ENCODE peak calls at places on chromosomes 6 and 20, in four cellular contexts. M is HepG2, I is GM12891, V is K562. X is an unnamed sample.

GRCh38 chr6:137001287-137001976 is 43.3 kb downstream of the IL20RA start:
- DNase-seq in V (no peak), I (no peak), M (peak; percentile 85), X (no peak)

GRCh38 chr6:77040566-77041195 is 422.6 kb downstream of the HTR1B start:
- DNase-seq in I (no peak), M (no peak), V (no peak), X (no peak)

GRCh38 chr6:92408350-92408749 is 1011.0 kb downstream of the EPHA7 start:
- DNase-seq in M (no peak), V (no peak), I (no peak), X (no peak)

GRCh38 chr6:35476004-35476403 is 7.8 kb downstream of the RPL10A start:
- DNase-seq in I (no peak), M (no peak), V (no peak), X (no peak)

GRCh38 chr6:169986848-169987498 is 235.6 kb downstream of the ERMARD start:
- DNase-seq in I (no peak), M (no peak), V (no peak), X (no peak)

GRCh38 chr6:139152892-139153271 is 18.0 kb downstream of the HECA start:
- DNase-seq in V (no peak), M (no peak), I (no peak), X (no peak)

GRCh38 chr6:134026597-134026996 is 25.8 kb downstream of the SLC2A12 start:
- DNase-seq in M (no peak), I (no peak), V (peak; percentile 35), X (no peak)

GRCh38 chr20:444862-445426 is 17.4 kb downstream of the TBC1D20 start:
- DNase-seq in V (peak; percentile 66), I (no peak), M (no peak), X (no peak)

GRCh38 chr20:8534368-8534767 is 402.3 kb downstream of the PLCB1 start:
- DNase-seq in V (no peak), I (no peak), M (no peak), X (no peak)

GRCh38 chr6:118650500-118651281 is 700 bp downstream of the CEP85L start:
- DNase-seq in V (peak; percentile 58), M (no peak), I (peak; percentile 42), X (peak; percentile 30)

GRCh38 chr6:19812512-19813119 is 24.6 kb upstream of the ID4 start:
- DNase-seq in M (peak; percentile 67), I (no peak), V (peak; percentile 41), X (no peak)

GRCh38 chr6:81812416-81812815 is 59.9 kb upstream of the TENT5A start:
- DNase-seq in M (no peak), V (no peak), I (no peak), X (no peak)

GRCh38 chr6:81814365-81815109 is 62.1 kb upstream of the TENT5A start:
- DNase-seq in V (no peak), I (no peak), M (no peak), X (no peak)

GRCh38 chr6:81806793-81807565 is 54.5 kb upstream of the TENT5A start:
- DNase-seq in M (peak; percentile 81), I (no peak), V (no peak), X (no peak)

GRCh38 chr6:81808834-81809598 is 56.5 kb upstream of the TENT5A start:
- DNase-seq in M (no peak), V (no peak), I (no peak), X (no peak)
- TF ChIP-seq TAF1 in M (no peak), V (no peak), I (no peak), X (no peak)

DNA sequence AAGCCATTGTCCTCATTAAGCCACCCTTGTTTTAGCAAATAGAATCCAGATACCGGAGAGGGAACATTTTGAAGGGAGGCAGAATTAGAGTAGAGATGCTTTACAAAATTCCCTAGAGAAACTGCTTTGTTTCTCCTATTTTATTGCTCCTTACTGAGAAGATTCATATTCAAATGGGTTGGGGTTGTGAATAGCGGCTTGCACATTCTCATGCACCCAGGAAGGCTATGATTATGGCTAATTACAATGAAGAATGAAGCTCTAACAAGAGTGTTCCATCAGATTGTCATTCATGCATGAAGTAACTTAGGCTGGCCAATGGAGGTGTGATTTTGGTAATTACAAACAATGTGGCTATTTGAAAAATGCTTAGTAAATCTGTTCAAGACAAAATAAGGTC is 129.5 kb downstream of the PACRG start:
- DNase-seq in M (no peak), I (no peak), V (no peak), X (no peak)
- TF ChIP-seq TAF1 in M (no peak), I (no peak), V (no peak), X (no peak)

DNA sequence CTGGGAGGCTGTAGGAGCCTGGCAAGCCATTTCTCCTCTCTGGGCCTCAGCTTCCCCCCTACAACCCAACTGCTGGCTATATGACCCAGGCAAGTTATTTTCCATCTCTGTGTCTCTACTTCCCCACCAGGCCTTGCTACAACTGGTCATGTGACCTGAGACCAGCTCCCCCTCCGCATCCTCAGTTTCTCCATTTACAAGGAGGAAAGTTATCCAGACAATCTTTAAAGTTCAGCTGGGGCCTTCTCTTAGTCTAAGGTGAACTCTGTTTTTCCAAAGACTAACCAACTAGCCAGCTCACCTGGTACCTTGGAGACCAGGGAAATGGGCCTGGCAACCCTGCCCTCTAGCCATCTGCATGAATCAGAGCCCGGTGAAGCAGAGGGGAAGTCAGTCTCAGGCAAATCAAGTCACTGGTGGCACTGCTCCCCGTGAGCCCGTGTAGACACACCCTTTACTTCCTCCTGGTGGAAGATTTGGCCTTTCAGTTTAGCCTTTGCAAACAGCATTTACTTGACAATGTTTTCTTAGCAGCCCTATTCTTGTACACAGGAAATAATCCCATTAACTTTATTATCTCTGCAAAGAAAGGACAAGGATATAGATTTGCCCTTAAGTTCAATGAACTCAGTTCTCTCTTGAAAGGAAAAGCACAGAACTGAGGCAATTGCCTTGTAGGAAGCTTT is 157.7 kb downstream of the VEGFA start:
- DNase-seq in M (no peak), V (no peak), I (no peak), X (no peak)
- TF ChIP-seq TAF1 in M (no peak), V (no peak), I (no peak), X (no peak)

GRCh38 chr20:43284481-43284880 is 94.8 kb upstream of the PTPRT start:
- DNase-seq in V (no peak), I (no peak), M (no peak), X (no peak)
- TF ChIP-seq TAF1 in V (no peak), I (no peak), M (no peak), X (no peak)

GRCh38 chr6:108752733-108753392 is 95.4 kb upstream of the ARMC2 start:
- DNase-seq in V (no peak), I (no peak), M (peak; percentile 73), X (no peak)

GRCh38 chr6:108757357-108757756 is 90.9 kb upstream of the ARMC2 start:
- DNase-seq in V (no peak), I (no peak), M (no peak), X (no peak)

GRCh38 chr6:108758884-108759283 is 89.3 kb upstream of the ARMC2 start:
- DNase-seq in V (no peak), M (no peak), I (no peak), X (no peak)

GRCh38 chr6:108751851-108752732 is 96.1 kb upstream of the ARMC2 start:
- DNase-seq in V (no peak), I (no peak), M (no peak), X (no peak)

DNA sequence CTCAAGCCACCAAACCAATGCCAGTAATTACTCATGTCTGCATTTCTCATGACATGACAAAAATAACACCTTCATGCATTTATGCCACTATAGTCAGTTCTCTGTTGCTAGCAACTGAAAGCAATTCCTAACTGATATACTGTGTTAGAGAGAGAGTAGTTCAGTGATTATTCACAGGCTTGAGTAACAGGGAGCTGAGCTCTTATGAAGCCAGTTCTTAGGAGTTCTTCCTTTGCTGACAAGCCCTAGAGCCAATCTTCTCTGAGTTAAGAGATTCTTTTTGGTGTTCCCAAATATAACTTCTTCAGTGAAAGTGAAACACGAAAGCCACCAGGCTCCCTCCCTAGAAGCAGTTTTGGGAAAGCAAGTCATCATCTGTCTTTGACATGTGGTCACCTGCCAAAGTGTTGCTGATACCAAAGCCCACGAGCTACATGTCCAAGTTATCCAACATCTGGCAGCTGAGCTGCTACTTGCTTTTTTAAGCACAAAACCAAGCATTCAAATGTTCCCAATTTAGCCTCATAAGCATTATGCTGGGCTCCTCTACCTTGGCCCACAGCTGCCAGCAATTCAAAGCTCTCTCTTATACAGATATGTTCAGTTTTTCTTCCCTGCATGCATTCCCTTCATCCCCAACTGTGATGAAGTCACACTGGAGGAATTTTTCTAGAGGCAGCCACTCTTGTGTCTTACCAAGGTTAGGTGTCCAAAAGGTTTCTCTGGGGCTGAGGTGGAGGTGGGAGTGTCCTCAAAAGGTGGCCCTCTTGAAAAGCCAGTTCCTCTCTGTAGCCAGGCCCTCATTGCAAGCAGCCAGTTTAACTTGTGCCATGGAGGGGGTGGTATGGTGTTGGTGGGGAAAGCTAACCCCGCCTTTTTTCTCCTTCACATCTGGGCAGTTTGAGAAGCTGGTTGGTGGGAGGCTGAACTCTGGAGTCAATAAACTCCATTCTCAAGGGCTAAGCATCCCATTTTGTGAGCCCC is 92.7 kb upstream of the ARMC2 start:
- DNase-seq in V (no peak), I (no peak), M (no peak), X (no peak)
- TF ChIP-seq TAF1 in V (no peak), I (no peak), M (no peak), X (no peak)

DNA sequence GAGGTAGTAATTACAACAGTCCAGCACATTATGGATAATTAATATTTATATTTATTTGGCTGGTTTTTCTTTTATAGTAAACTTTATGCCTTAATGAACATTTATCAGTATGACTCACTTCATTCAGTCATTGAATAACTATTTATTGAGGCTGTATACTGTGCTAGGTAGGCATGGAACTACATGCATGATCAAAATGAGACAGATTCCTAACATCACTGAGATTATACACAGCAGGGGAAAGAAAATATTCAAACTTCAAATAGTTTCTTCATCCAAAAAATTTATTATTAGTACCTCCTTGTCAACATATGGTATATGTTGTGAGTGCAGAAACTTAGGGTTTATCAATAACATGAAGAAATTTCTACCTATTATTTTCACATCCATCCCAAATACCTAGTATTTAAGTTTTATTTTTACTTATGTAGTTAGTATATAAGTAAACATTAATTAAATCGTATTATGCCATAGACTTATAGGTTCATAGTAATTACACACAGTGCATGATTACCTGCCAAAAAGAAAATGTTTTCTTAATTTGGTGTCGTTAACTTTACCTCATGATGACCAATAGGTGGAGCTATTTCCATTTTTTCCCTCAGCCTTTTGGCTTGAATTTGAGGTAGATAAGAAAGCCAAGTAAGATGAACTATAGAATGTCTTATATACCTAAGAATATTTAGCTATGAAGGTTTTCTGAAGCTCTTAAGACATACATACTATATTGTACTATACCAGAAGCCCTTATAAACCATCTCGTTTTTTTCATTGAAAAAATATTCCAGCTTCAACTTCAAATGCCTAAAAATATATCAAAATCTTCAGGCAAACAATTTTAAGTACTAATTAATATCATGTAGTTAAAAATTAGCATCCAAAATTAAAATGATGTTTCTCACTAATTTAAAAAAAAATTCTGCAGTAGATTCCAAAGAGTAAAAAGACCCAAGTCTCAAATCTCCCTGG is 12.5 kb upstream of the TMEM30A start:
- DNase-seq in V (peak; percentile 75), M (peak; percentile 57), I (no peak), X (no peak)
- TF ChIP-seq TAF1 in V (no peak), M (no peak), I (no peak), X (no peak)

DNA sequence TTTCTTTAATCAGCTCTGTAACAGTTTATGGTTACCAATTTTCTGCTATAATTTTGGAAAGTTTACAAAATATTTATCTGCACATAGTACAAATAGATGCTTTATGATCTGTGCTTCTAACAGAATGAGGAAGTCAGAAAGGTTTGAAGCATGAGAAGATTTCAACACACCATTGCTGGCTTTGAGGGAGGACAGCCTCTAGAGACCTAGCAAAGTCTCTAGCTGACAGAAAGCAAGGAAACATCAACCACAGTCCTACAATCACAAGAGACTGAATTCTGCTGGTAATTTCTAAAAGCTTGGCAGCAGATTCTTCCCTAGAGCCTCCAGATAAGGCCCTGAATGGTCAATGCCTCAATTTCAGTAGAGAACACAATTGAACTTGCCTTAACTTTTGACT is 750.8 kb upstream of the SLC35B3 start:
- DNase-seq in M (no peak), V (no peak), I (no peak), X (no peak)
- TF ChIP-seq TAF1 in M (no peak), V (no peak), I (no peak), X (no peak)